ENCODE peak calls at places on chromosomes 2 and 18, in six cellular contexts. T is kidney glomerular epithelial cell, L is stromal cell of bone marrow, Q is anterior cingulate cortex, S is iris pigment epithelial cell, R is ecto neural progenitor cell. G is an unnamed sample.
A peak's percentile ranks its signal among the peaks of the same experiment; 100 is the strongest.

GRCh38 chr2:241640165-241640795 is 2.8 kb downstream of the ATG4B start:
- DNase-seq in T (no peak), L (no peak), Q (no peak), S (no peak), R (no peak), G (no peak)

GRCh38 chr2:75892490-75892889 is 181.8 kb upstream of the GCFC2 start:
- DNase-seq in T (no peak), L (no peak), Q (no peak), S (no peak), R (no peak), G (no peak)

GRCh38 chr2:168136392-168136977 is 110.9 kb downstream of the STK39 start:
- DNase-seq in T (peak; percentile 47), L (peak; percentile 25), Q (no peak), S (peak; percentile 63), R (no peak), G (peak; percentile 11)

GRCh38 chr2:2901384-2902345 is 476.0 kb downstream of the EIPR1 start:
- DNase-seq in T (no peak), L (no peak), Q (no peak), S (no peak), R (no peak), G (peak; percentile 50)

GRCh38 chr2:121000804-121001203 is 265.1 kb downstream of the GLI2 start:
- DNase-seq in T (no peak), L (no peak), Q (no peak), S (no peak), R (no peak), G (no peak)

GRCh38 chr2:65800998-65801397 is 368.6 kb upstream of the SPRED2 start:
- DNase-seq in T (no peak), L (peak; percentile 4), Q (no peak), S (peak; percentile 3), R (no peak), G (no peak)

GRCh38 chr2:155715705-155716104 is 616.8 kb downstream of the NR4A2 start:
- DNase-seq in T (no peak), L (no peak), Q (no peak), S (no peak), R (no peak), G (no peak)

GRCh38 chr2:235052514-235053354 is 100.9 kb downstream of the SH3BP4 start:
- DNase-seq in T (no peak), L (no peak), Q (no peak), S (no peak), R (no peak), G (no peak)

GRCh38 chr18:42706618-42707017 is 408.9 kb downstream of the RIT2 start:
- DNase-seq in T (no peak), L (peak; percentile 0), Q (no peak), S (peak; percentile 6), R (peak; percentile 48), G (no peak)

GRCh38 chr2:43084699-43085091 is 141.7 kb downstream of the ZFP36L2 start:
- DNase-seq in T (no peak), L (no peak), Q (no peak), S (peak; percentile 75), R (no peak), G (no peak)

GRCh38 chr18:76494181-76494540 is 881 bp downstream of the ZNF516 start:
- DNase-seq in T (no peak), L (no peak), Q (peak; percentile 55), S (peak; percentile 51), R (peak; percentile 71), G (no peak)

GRCh38 chr2:187390891-187391290 is 57.2 kb downstream of the CALCRL start:
- DNase-seq in T (peak; percentile 92), L (no peak), Q (no peak), S (peak; percentile 94), R (no peak), G (no peak)

GRCh38 chr2:111161971-111162370 is 41.3 kb downstream of the BCL2L11 start:
- DNase-seq in T (no peak), L (no peak), Q (peak; percentile 55), S (no peak), R (no peak), G (no peak)

GRCh38 chr18:11114653-11115052 is 34.7 kb downstream of the PIEZO2 start:
- DNase-seq in T (no peak), L (no peak), Q (no peak), S (peak; percentile 75), R (no peak), G (no peak)

GRCh38 chr2:188328419-188328818 is 36.7 kb downstream of the GULP1 start:
- DNase-seq in T (no peak), L (no peak), Q (no peak), S (no peak), R (no peak), G (no peak)

GRCh38 chr2:120423167-120423943 is 77.4 kb downstream of the INHBB start:
- DNase-seq in T (no peak), L (no peak), Q (no peak), S (no peak), R (no peak), G (no peak)

GRCh38 chr18:62331581-62332436 is 6.7 kb downstream of the TNFRSF11A start:
- DNase-seq in T (no peak), L (peak; percentile 36), Q (no peak), S (peak; percentile 24), R (no peak), G (no peak)

GRCh38 chr2:45688479-45689298 is 37.2 kb downstream of the PRKCE start:
- DNase-seq in T (no peak), L (no peak), Q (no peak), S (peak; percentile 16), R (no peak), G (no peak)

GRCh38 chr2:223943561-223944008 is 1.6 kb downstream of the WDFY1 start:
- DNase-seq in T (peak; percentile 32), L (no peak), Q (no peak), S (peak; percentile 59), R (no peak), G (peak; percentile 26)

GRCh38 chr2:176745543-176746331 is 466.9 kb upstream of the HNRNPA3 start:
- DNase-seq in T (no peak), L (no peak), Q (no peak), S (no peak), R (no peak), G (no peak)

GRCh38 chr2:146814971-146815370 is 1029.9 kb upstream of the ACVR2A start:
- DNase-seq in T (peak; percentile 51), L (no peak), Q (no peak), S (no peak), R (no peak), G (no peak)

GRCh38 chr18:66587430-66587829 is 16.5 kb downstream of the CDH19 start:
- DNase-seq in T (no peak), L (no peak), Q (no peak), S (no peak), R (no peak), G (no peak)

GRCh38 chr2:47310801-47311560 is 92.0 kb upstream of the MSH2 start:
- DNase-seq in T (no peak), L (no peak), Q (peak; percentile 84), S (no peak), R (no peak), G (no peak)

G was measured in GM13977.